ENCODE peak calls at places on chromosomes 7 and 10, in six cellular contexts. E is colonic mucosa, G is HFFc6, U is omental fat pad, V is endodermal cell, X is ascending aorta. Z is an unnamed sample.

GRCh38 chr7:6012355-6013104 is 3.5 kb downstream of the AIMP2 start:
- DNase-seq in G (peak), X (no peak), E (peak), U (no peak), V (no peak), Z (no peak)

GRCh38 chr7:137682596-137682995 is 164.2 kb downstream of the DGKI start:
- DNase-seq in U (no peak), G (peak), E (no peak), V (no peak), X (no peak), Z (no peak)

GRCh38 chr10:124120410-124121061 is 27.1 kb upstream of the CHST15 start:
- DNase-seq in V (no peak), E (no peak), U (no peak), X (no peak), G (no peak), Z (no peak)

GRCh38 chr7:39735903-39736302 is 112.5 kb downstream of the RALA start:
- DNase-seq in V (peak), U (no peak), X (no peak), G (no peak), E (no peak), Z (no peak)

GRCh38 chr7:45689797-45690761 is 115.9 kb downstream of the ADCY1 start:
- DNase-seq in E (peak), G (no peak), U (no peak), X (peak), V (peak), Z (no peak)

GRCh38 chr7:121604627-121605296 is 208.7 kb upstream of the FAM3C start:
- DNase-seq in V (peak), E (no peak), G (no peak), U (no peak), X (no peak), Z (no peak)

GRCh38 chr7:77455334-77455733 is 39.2 kb upstream of the GSAP start:
- DNase-seq in G (peak), U (no peak), V (no peak), E (peak), X (no peak), Z (no peak)

GRCh38 chr7:86976958-86977357 is 82.5 kb downstream of the ELAPOR2 start:
- DNase-seq in V (no peak), X (no peak), G (no peak), E (no peak), U (no peak), Z (no peak)

GRCh38 chr7:131501422-131501821 is 55.0 kb downstream of the PODXL start:
- DNase-seq in U (no peak), E (no peak), X (no peak), V (no peak), G (peak), Z (no peak)

GRCh38 chr10:35212856-35213255 is 86.2 kb downstream of the CREM start:
- DNase-seq in E (no peak), V (peak), U (no peak), G (no peak), X (peak), Z (no peak)

GRCh38 chr10:23331567-23332290 is 12.9 kb downstream of the C10orf67 start:
- DNase-seq in V (no peak), X (no peak), U (no peak), E (no peak), G (peak), Z (no peak)

GRCh38 chr10:128440513-128441160 is 314.4 kb upstream of the MKI67 start:
- DNase-seq in X (no peak), E (no peak), U (no peak), G (no peak), V (peak), Z (peak)

GRCh38 chr10:78604721-78605120 is 464.0 kb upstream of the ZMIZ1 start:
- DNase-seq in V (peak), G (no peak), X (no peak), U (no peak), E (no peak), Z (no peak)

GRCh38 chr10:103610921-103611511 is 117.5 kb downstream of the NEURL1 start:
- DNase-seq in G (no peak), E (no peak), V (no peak), X (no peak), U (no peak), Z (no peak)

GRCh38 chr10:4533626-4534025 is 292.4 kb upstream of the AKR1E2 start:
- DNase-seq in U (no peak), X (no peak), V (no peak), G (no peak), E (no peak), Z (no peak)

GRCh38 chr7:139798892-139799291 is 21.1 kb upstream of the HIPK2 start:
- DNase-seq in U (no peak), X (no peak), E (no peak), V (peak), G (no peak), Z (no peak)

GRCh38 chr7:13945670-13946069 is 43.8 kb downstream of the ETV1 start:
- DNase-seq in V (no peak), E (no peak), X (no peak), U (no peak), G (no peak), Z (no peak)

GRCh38 chr10:64082083-64082482 is 560.9 kb downstream of the REEP3 start:
- DNase-seq in X (no peak), V (no peak), U (no peak), G (no peak), E (no peak), Z (no peak)

GRCh38 chr7:13987395-13987794 is 2.1 kb downstream of the ETV1 start:
- DNase-seq in E (no peak), V (no peak), G (no peak), X (no peak), U (no peak), Z (no peak)

GRCh38 chr7:158765020-158765419 is 60.4 kb upstream of the NCAPG2 start:
- DNase-seq in E (no peak), U (no peak), G (no peak), X (no peak), V (no peak), Z (no peak)

GRCh38 chr7:22582860-22583640 is 83.1 kb upstream of the STEAP1B start:
- DNase-seq in X (no peak), G (peak), V (peak), U (no peak), E (no peak), Z (no peak)

GRCh38 chr7:101089876-101090275 is 4.6 kb downstream of the TRIM56 start:
- DNase-seq in G (no peak), U (no peak), E (no peak), X (no peak), V (no peak), Z (no peak)
- TF ChIP-seq CTCF in G (no peak), U (no peak), E (no peak), X (no peak), V (no peak), Z (no peak)

GRCh38 chr7:127581716-127582115 is 3.7 kb downstream of the GCC1 start:
- DNase-seq in U (no peak), X (no peak), E (no peak), V (no peak), G (peak), Z (no peak)

GRCh38 chr7:127582361-127582760 is 3.0 kb downstream of the GCC1 start:
- DNase-seq in G (no peak), E (no peak), U (no peak), X (no peak), V (no peak), Z (no peak)

GRCh38 chr7:127578711-127579275 is 6.6 kb downstream of the GCC1 start:
- DNase-seq in E (no peak), X (no peak), V (no peak), U (no peak), G (no peak), Z (no peak)

GRCh38 chr7:127580612-127581011 is 4.8 kb downstream of the GCC1 start:
- DNase-seq in G (no peak), U (no peak), X (no peak), V (no peak), E (no peak), Z (no peak)

DNA sequence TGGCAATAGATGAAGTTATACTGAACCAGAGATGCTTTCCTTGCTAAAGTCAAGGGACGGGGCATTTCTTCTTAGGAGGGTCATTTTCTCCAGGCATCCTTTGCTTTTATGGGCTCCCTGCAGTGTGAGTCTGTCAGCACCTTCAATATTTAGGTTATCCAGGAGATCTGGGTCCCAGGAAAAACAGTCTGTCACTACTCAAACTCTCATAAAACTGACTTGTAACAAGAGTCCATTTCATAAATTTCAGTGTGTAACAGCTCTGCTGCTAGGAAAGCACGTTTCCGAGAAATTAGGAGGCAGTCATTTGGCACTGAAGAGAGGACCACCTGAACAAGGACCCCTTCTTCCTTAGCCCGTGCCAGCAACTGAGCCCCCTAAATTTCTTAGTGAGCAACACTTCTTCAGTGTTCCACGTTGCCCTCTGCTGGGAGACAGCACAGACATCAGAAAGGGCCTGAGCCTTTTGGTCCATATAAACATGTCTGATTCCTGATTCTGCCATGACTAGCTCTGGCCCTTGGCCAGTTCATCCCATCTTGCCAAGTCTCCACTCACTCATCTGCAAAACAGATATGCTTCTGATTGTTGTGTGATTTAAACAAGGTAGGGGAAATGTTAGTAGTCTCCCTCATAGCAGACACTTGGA is 7.2 kb downstream of the GCC1 start:
- DNase-seq in X (no peak), E (no peak), U (no peak), V (no peak), G (peak), Z (no peak)
- TF ChIP-seq CTCF in X (no peak), E (no peak), U (no peak), V (peak), G (peak), Z (no peak)

DNA sequence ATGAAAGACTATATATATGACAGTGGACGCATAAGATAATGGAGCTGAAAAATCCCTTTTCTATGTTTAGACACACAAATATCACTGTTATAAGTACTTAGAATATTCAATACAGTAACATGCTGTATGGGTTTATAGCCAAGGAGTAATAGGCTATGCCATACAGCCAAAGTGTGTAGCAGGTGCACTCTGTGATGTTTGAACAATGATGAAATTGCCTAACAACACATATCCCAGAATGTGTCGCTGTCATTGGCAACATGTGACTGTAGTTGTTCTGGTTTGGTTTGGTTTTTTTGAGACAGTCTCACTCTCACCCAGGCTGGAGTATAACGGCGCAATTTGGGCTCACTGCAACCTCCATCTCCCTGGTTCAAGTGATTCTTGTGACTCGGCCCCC is 26.1 kb downstream of the NOM1 start:
- DNase-seq in V (peak), X (no peak), U (no peak), E (peak), G (no peak), Z (no peak)
- TF ChIP-seq CTCF in V (no peak), X (no peak), U (no peak), E (no peak), G (no peak), Z (no peak)

GRCh38 chr7:128056901-128057300 is 25.7 kb upstream of the LRRC4 start:
- DNase-seq in G (peak), U (no peak), E (no peak), V (no peak), X (no peak), Z (no peak)

GRCh38 chr7:128055668-128056067 is 24.4 kb upstream of the LRRC4 start:
- DNase-seq in U (no peak), X (no peak), V (no peak), E (no peak), G (no peak), Z (no peak)

GRCh38 chr7:128053023-128053422 is 21.8 kb upstream of the LRRC4 start:
- DNase-seq in E (no peak), X (no peak), G (no peak), V (no peak), U (no peak), Z (no peak)

GRCh38 chr7:128053991-128054390 is 22.8 kb upstream of the LRRC4 start:
- DNase-seq in E (no peak), G (no peak), X (no peak), U (no peak), V (no peak), Z (no peak)

DNA sequence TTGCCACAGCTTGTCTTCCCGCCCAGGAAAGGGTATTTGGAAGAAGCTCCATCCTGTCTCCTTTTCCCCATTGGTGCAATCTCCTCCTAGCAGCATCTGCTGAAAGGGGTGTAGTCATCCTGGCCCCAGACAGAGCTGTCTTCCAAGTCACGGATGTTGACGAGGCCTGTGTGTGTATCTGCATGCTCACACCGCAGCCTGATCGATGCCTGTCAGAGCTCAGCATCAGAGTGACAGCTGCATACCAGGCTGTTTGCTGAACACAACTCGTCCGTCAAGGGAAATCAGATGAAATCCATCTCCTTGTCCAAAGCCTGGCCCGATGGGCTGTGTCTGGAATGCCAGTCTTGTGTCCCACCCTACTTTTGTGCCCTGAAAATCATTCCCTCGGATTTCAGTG is 21.2 kb upstream of the LRRC4 start:
- DNase-seq in X (no peak), U (no peak), G (no peak), V (no peak), E (no peak), Z (peak)
- TF ChIP-seq CTCF in X (no peak), U (no peak), G (no peak), V (no peak), E (no peak), Z (no peak)

DNA sequence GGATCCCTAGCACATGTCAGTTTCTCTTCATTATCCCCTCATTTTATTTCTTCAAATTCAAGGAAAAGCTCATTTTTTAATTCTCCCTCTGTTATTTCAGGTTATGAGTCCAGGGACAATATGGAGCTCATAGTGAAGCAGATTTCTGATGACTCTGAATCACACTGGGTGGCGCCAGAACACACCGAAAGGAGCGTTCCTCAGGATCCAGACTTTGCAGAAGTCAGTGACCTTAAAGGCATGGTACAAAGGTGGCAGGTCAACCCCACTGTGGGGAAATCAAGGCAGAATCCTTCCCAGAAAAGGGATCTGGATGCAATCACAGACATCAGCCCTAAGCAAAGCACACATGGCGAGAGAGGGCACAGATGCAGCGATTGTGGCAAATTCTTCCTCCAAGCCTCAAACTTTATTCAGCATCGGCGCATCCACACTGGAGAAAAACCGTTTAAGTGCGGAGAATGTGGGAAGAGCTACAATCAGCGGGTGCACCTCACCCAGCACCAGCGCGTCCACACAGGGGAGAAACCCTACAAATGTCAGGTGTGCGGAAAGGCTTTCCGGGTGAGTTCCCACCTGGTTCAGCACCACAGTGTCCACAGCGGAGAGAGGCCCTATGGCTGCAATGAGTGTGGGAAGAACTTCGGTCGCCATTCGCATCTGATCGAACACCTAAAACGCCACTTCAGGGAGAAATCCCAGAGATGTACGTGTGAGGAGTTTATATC is 21.4 kb downstream of the ZKSCAN5 start:
- DNase-seq in X (no peak), G (no peak), V (peak), U (no peak), E (no peak), Z (no peak)
- TF ChIP-seq CTCF in X (no peak), G (peak), V (peak), U (no peak), E (no peak), Z (no peak)

DNA sequence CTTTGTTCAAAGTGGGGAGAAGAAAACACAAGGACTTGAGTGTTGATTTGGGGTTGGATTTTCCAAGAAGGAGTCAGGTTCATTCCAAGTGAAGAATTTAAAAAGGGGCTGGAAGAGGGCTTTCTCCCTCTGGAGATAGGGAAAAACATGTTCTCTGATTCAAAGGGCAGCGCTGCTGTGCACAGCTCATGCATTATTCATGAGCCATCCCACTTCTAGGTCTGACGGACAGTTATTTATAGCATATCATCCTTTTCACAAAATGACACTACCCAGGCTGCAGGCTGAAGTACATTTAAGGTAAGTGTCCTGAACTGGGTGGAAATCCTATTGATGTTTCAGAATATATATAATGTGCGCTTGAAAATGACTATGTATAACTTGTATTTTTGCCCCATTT is 64.5 kb upstream of the PITRM1 start:
- DNase-seq in E (no peak), V (no peak), G (no peak), U (no peak), X (no peak), Z (no peak)
- TF ChIP-seq CTCF in E (no peak), V (no peak), G (no peak), U (no peak), X (no peak), Z (no peak)

DNA sequence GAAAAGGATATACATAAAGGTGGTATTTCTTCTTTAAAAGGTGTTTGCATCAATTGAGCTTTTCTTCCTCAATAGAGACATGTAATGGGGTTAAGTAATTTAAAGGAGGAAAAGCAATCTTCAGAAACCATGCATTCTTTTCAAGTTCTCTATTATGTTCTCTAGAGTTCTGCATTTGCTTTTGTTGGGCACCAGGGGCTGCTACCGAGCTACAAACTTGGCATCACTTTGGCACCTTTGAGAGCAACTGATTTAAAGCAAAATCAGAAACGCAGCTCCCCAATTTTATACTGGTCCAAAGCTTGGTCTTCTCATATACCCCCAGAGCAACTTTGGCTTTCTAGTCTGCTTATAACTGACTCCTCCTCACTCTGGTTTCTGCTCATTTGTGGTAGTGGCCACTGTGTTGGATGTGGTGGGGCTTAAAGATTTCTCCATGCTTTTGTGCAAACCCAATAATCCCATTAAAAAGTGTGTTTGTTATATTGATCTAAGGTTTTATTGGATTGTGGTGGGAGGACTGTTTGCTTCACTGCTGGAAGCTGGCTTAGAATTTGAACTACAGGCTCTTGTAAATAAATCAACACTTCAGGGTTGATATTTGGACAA is 712.1 kb downstream of the PHTF2 start:
- DNase-seq in U (no peak), X (no peak), G (peak), V (peak), E (no peak), Z (peak)
- TF ChIP-seq CTCF in U (no peak), X (peak), G (peak), V (peak), E (peak), Z (peak)